ENCODE peak calls at places on chromosomes 4 and X, in four cellular contexts. T is HL-60, L is GM12878, S is K562. J is an unnamed sample.

GRCh38 chrX:9878141-9878875 is 88.8 kb upstream of the CLDN34 start:
- DNase-seq in T (no peak), L (no peak), S (no peak), J (no peak)

GRCh38 chr4:107182347-107182746 is 146.2 kb upstream of the DKK2 start:
- DNase-seq in T (no peak), L (no peak), S (no peak), J (no peak)

GRCh38 chr4:94871644-94872305 is 114.0 kb downstream of the BMPR1B start:
- DNase-seq in T (no peak), L (no peak), S (no peak), J (no peak)

GRCh38 chr4:187157380-187157958 is 433.8 kb upstream of the FAT1 start:
- DNase-seq in L (no peak), S (peak; percentile 8), T (no peak), J (no peak)

GRCh38 chr4:58313444-58313843 is 1203.3 kb upstream of the IGFBP7 start:
- DNase-seq in L (no peak), T (no peak), S (no peak), J (no peak)

GRCh38 chrX:130091976-130092522 is 18.2 kb downstream of the ELF4 start:
- DNase-seq in L (peak; percentile 81), T (peak; percentile 95), S (peak; percentile 72), J (peak; percentile 78)

GRCh38 chrX:119218198-119218597 is 17.9 kb upstream of the PGRMC1 start:
- DNase-seq in L (no peak), T (no peak), S (peak; percentile 21), J (no peak)

GRCh38 chr4:15003891-15004700 is 1.8 kb downstream of the CPEB2 start:
- DNase-seq in L (no peak), T (peak; percentile 43), S (peak; percentile 42), J (peak; percentile 20)

GRCh38 chr4:3733195-3733594 is 33.0 kb upstream of the ADRA2C start:
- DNase-seq in S (no peak), T (no peak), L (no peak), J (no peak)

GRCh38 chr4:71355971-71356370 is 17.2 kb downstream of the SLC4A4 start:
- DNase-seq in S (no peak), L (no peak), T (no peak), J (no peak)

GRCh38 chr4:133000012-133000411 is 149.1 kb upstream of the PCDH10 start:
- DNase-seq in S (no peak), L (no peak), T (no peak), J (no peak)

GRCh38 chrX:11881485-11882170 is 123.6 kb downstream of the MSL3 start:
- DNase-seq in L (no peak), T (no peak), S (no peak), J (no peak)

GRCh38 chrX:84487365-84488353 is 14.6 kb downstream of the HDX start:
- DNase-seq in T (no peak), L (peak; percentile 19), S (no peak), J (no peak)

GRCh38 chr4:75786938-75787337 is 62.6 kb downstream of the USO1 start:
- DNase-seq in S (no peak), T (no peak), L (no peak), J (no peak)

DNA sequence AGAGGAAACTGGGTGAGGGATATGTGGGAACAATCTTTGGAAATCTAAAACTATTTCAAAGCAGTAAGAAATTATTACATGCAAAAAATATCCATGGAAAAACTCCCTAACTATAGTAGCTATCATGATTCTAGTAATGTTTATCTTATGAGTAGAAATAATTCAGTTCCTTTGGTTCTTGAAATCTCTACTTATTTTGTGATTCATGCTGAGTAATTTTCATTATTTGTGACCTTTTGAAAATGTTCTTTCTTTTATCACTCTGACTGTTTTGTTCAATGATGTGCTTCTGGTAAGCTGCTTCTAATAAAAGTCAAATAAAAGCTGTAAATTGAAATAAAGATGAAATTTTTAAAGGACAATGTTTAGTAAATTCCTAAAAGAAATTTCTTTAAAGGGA is 40.4 kb upstream of the MAGEB10 start:
- DNase-seq in S (no peak), T (no peak), L (no peak), J (no peak)
- TF ChIP-seq SPI1 in S (no peak), T (no peak), L (no peak), J (no peak)

GRCh38 chr4:172942840-172943239 is 225.8 kb upstream of the GALNT7 start:
- DNase-seq in L (no peak), T (no peak), S (no peak), J (no peak)

DNA sequence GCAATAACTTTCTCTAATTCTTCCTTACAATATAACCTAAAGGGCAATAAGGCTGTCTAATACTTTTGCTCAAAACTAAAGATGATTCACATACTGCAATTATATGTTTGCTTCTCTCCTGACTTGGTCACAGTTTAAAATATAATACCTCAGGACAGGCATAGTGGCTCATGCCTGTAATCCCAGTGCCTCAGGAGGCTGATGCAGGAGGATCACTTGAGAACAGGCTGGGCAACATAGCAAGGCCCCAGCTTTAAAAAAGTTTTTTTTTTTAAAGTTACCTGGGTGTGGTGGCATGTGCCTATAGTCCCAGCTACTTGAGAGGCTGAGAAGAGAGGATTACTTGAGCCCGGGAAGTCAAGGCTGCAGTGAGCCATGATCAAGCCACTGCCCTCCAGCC is 229.7 kb upstream of the GALNT7 start:
- DNase-seq in L (no peak), S (no peak), T (no peak), J (no peak)
- TF ChIP-seq SPI1 in L (no peak), S (no peak), T (no peak), J (no peak)

GRCh38 chr4:147943159-147943638 is 211.3 kb downstream of the ARHGAP10 start:
- DNase-seq in T (peak; percentile 18), S (no peak), L (peak; percentile 62), J (no peak)

GRCh38 chr4:147942729-147943128 is 210.8 kb downstream of the ARHGAP10 start:
- DNase-seq in S (no peak), L (no peak), T (no peak), J (no peak)

GRCh38 chr4:147941373-147941772 is 209.5 kb downstream of the ARHGAP10 start:
- DNase-seq in L (no peak), T (no peak), S (no peak), J (no peak)

GRCh38 chr4:147938481-147938880 is 206.6 kb downstream of the ARHGAP10 start:
- DNase-seq in L (no peak), T (no peak), S (no peak), J (no peak)

DNA sequence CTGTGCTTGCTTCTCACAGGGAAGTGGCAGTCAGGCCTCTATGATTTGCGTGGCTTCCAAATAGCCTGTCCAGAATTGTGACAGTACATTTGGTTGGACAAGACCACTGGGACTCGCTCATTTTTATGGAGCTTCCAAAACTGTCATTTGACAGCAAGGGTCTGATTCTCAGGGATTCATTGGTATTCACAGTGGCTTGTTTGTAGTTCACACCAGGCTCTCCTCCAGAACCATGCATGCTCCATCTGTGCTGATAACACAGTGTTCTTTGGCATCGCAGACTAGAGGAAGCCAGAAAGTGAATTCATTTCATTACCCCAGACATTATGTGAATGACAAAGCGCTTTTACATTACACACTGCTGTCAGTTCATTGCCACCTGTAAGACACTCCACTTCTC is 208.3 kb downstream of the ARHGAP10 start:
- DNase-seq in L (no peak), S (no peak), T (no peak), J (no peak)
- TF ChIP-seq SPI1 in L (no peak), S (no peak), T (no peak), J (no peak)

DNA sequence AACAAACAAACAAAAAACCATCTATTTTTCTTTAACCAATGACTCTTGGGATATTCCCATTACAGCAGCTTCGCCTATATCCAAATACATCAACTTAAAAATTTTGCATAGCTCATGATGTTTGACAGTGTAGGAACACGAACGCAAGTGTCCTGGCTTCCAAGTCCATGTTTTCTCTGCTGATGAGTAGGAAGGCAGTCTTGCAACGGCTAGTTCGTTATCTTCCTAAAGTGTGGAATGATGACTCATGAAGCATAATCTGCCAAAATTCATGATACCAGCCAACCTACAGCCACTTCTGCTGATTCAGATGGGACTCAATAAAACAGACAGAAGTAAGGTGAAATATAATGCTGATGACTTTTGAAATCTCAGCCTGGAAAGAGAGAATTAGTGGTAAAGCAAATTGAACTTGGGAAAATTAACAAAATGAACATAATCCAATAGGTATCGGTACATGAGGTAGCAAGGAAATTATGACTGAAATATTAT is 6.4 kb upstream of the SEPTIN11 start:
- DNase-seq in L (no peak), T (no peak), S (peak; percentile 49), J (no peak)
- TF ChIP-seq SPI1 in L (no peak), T (no peak), S (no peak), J (no peak)

DNA sequence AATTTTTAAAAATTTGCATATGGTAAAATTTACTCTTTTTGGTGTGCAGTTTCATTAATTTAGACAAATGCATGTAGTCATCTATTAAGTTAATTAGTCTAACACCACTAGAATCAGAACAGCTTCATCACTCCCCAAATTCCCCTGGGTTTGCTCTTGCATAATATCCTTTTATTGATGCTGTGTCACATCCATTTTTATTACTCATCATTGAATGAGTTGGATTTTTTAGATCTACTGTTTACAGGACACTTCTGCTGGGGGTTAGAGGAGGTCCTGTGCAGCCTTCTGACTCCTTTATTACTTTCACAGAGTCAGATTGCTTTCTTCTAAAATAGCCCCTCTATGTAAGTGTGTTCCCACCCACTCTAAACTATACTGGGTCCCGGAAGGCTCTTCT is 65.9 kb downstream of the MTHFD2L start:
- DNase-seq in T (no peak), L (no peak), S (no peak), J (no peak)
- TF ChIP-seq SPI1 in T (no peak), L (no peak), S (no peak), J (no peak)

GRCh38 chr4:183688216-183688615 is 29.1 kb downstream of the TRAPPC11 start:
- DNase-seq in L (no peak), S (no peak), T (no peak), J (no peak)
- TF ChIP-seq SPI1 in L (no peak), S (no peak), T (no peak), J (no peak)

GRCh38 chr4:19187104-19187503 is 1064.6 kb upstream of the SLIT2 start:
- DNase-seq in S (no peak), T (no peak), L (no peak), J (no peak)
- TF ChIP-seq SPI1 in S (no peak), T (no peak), L (no peak), J (no peak)

DNA sequence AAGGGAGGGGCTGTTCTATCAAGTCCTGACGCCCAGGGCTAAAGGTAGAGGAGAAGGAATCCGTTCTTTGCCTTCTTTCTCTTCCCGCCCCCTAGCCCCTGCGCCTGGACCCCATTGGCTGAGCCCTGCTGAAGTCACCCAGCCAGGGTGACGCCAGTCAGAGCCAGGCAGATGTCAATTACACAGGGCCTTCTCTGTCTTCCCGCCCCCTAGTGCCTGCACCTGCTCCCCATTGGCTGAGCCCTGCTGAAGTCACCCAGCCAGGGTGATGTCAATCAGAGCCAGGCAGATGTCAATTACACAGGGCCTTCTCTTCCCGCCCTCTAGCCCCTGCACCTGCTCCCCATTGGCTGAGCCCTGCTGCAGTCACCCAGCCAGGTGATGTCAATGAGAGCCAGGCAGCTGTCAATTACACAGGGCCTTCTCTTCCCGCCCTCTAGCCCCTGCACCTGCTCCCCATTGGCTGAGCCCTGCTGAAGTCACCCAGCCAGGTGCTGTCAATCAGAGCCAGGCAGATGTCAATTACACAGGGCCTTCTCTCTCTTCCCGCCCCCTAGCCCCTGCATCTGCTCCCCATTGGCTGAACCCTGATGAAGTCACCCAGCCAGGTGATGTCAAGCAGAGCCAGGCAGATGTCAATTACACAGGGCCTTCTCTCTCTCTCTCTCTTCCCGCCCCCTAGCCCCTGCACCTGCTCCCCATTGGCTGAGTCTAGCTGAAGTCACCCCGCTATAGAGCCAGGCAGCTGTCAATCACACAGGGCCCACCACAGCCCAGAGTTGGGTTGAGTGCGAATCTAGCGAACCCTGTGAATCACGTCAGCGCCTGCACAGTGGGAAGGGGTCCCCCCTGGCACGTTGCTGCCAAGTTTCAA is 46.4 kb downstream of the ASMT start:
- DNase-seq in L (peak; percentile 98), S (peak; percentile 11), T (peak; percentile 92), J (peak; percentile 89)
- TF ChIP-seq SPI1 in L (no peak), S (no peak), T (no peak), J (no peak)

GRCh38 chr4:169222768-169223167 is 48.0 kb downstream of the SH3RF1 start:
- DNase-seq in S (no peak), L (no peak), T (no peak), J (no peak)
- TF ChIP-seq SPI1 in S (no peak), L (no peak), T (no peak), J (no peak)